ENCODE peak calls at places on chromosomes 6 and 20, in eight cellular contexts. P is HS-5; Z is AG08396; X is EH; S is activated naive CD4-positive, alpha-beta T cell treated with Interleukin-2 at 50 U/mL for 16 hours; F is kidney epithelial cell; D is amniotic stem cell; T is astrocyte of the cerebellum. L is an unnamed sample.

GRCh38 chr6:44074383-44075136 is 52.7 kb downstream of the MRPL14 start:
- DNase-seq in F (no peak), Z (peak), X (peak), S (peak), T (peak), D (no peak), P (no peak), L (no peak)

GRCh38 chr20:9739991-9740390 is 98.9 kb downstream of the PAK5 start:
- DNase-seq in P (no peak), F (no peak), Z (no peak), D (no peak), T (no peak), S (no peak), X (no peak), L (no peak)

GRCh38 chr6:169807699-169808607 is 56.5 kb downstream of the ERMARD start:
- DNase-seq in F (no peak), D (no peak), Z (no peak), P (no peak), T (no peak), X (no peak), S (no peak), L (peak)

GRCh38 chr6:166929534-166930189 is 26.7 kb downstream of the RNASET2 start:
- DNase-seq in S (no peak), Z (no peak), X (no peak), P (no peak), T (no peak), D (no peak), F (no peak), L (peak)

GRCh38 chr6:42263165-42263852 is 45.6 kb upstream of the MRPS10 start:
- DNase-seq in S (no peak), Z (no peak), P (no peak), F (no peak), X (no peak), T (no peak), D (no peak), L (no peak)

GRCh38 chr20:46022411-46023147 is 6.4 kb upstream of the SLC12A5 start:
- DNase-seq in Z (peak), T (no peak), S (peak), X (peak), D (no peak), F (no peak), P (no peak), L (no peak)

GRCh38 chr6:168122521-168122920 is 43.5 kb upstream of the FRMD1 start:
- DNase-seq in X (no peak), P (no peak), D (no peak), F (no peak), Z (no peak), S (no peak), T (no peak), L (no peak)

GRCh38 chr20:9928281-9928737 is 89.4 kb upstream of the PAK5 start:
- DNase-seq in F (no peak), D (no peak), X (no peak), Z (no peak), S (no peak), P (no peak), T (no peak), L (no peak)

GRCh38 chr20:32872266-32872665 is 13.5 kb downstream of the EFCAB8 start:
- DNase-seq in Z (no peak), X (no peak), P (no peak), D (no peak), F (no peak), S (no peak), T (no peak), L (no peak)

GRCh38 chr6:109526905-109527628 is 44.0 kb upstream of the ZBTB24 start:
- DNase-seq in X (peak), S (peak), T (peak), F (peak), Z (peak), P (peak), D (peak), L (no peak)

GRCh38 chr6:6972456-6972855 is 135.3 kb upstream of the RREB1 start:
- DNase-seq in T (peak), S (no peak), X (peak), F (peak), Z (no peak), D (no peak), P (peak), L (no peak)

GRCh38 chr20:47922280-47922675 is 137.0 kb upstream of the SULF2 start:
- DNase-seq in P (no peak), D (no peak), T (no peak), F (no peak), S (no peak), X (peak), Z (no peak), L (no peak)

GRCh38 chr20:19710336-19710721 is 47.7 kb upstream of the RIN2 start:
- DNase-seq in S (no peak), D (no peak), P (no peak), X (peak), Z (no peak), T (peak), F (no peak), L (no peak)

GRCh38 chr6:159984268-159984786 is 15.4 kb downstream of the IGF2R start:
- DNase-seq in Z (no peak), S (no peak), T (no peak), F (no peak), P (no peak), D (no peak), X (peak), L (no peak)

GRCh38 chr6:47132724-47133123 is 90.6 kb upstream of the ADGRF1 start:
- DNase-seq in T (no peak), S (no peak), P (no peak), Z (no peak), F (no peak), D (no peak), X (no peak), L (no peak)

GRCh38 chr6:60695232-60695631 is 1590.8 kb downstream of the KHDRBS2 start:
- DNase-seq in Z (no peak), S (no peak), P (no peak), T (no peak), D (no peak), X (no peak), F (no peak), L (no peak)

GRCh38 chr20:37503256-37503927 is 17.7 kb upstream of the NNAT start:
- DNase-seq in P (no peak), Z (no peak), S (no peak), X (no peak), D (no peak), T (no peak), F (no peak), L (no peak)

GRCh38 chr6:102333736-102334135 is 940.2 kb downstream of the GRIK2 start:
- DNase-seq in D (no peak), P (no peak), Z (no peak), F (no peak), T (no peak), X (no peak), S (no peak), L (no peak)

GRCh38 chr6:110946498-110946897 is 12.0 kb upstream of the GTF3C6 start:
- DNase-seq in P (no peak), Z (no peak), D (no peak), F (no peak), S (no peak), T (no peak), X (peak), L (no peak)

GRCh38 chr6:160106010-160106409 is 15.6 kb upstream of the SLC22A1 start:
- DNase-seq in Z (no peak), F (no peak), S (no peak), X (no peak), T (no peak), D (no peak), P (no peak), L (no peak)

GRCh38 chr20:1327827-1328679 is 886 bp downstream of the SDCBP2 start:
- DNase-seq in D (no peak), S (no peak), F (no peak), Z (no peak), T (no peak), P (no peak), X (no peak), L (peak)

GRCh38 chr6:47922391-47922790 is 140.6 kb downstream of the OPN5 start:
- DNase-seq in Z (no peak), X (no peak), T (peak), P (no peak), D (no peak), S (no peak), F (no peak), L (no peak)

GRCh38 chr20:47854687-47855212 is 69.5 kb upstream of the SULF2 start:
- DNase-seq in P (peak), S (no peak), T (no peak), D (no peak), F (no peak), X (peak), Z (peak), L (no peak)

GRCh38 chr6:111265842-111266241 is 178.5 kb downstream of the SLC16A10 start:
- DNase-seq in S (no peak), Z (peak), P (no peak), D (no peak), X (no peak), F (no peak), T (no peak), L (no peak)

GRCh38 chr6:158825951-158826306 is 6.8 kb upstream of the EZR start:
- DNase-seq in S (no peak), Z (peak), P (no peak), X (peak), T (no peak), D (no peak), F (no peak), L (no peak)

GRCh38 chr20:52230406-52230805 is 38.8 kb upstream of the ZFP64 start:
- DNase-seq in T (no peak), S (no peak), P (peak), X (peak), Z (no peak), F (peak), D (no peak), L (no peak)

GRCh38 chr20:8223096-8223870 is 91.2 kb downstream of the PLCB1 start:
- DNase-seq in X (peak), F (no peak), D (peak), S (no peak), T (peak), Z (peak), P (peak), L (no peak)

GRCh38 chr6:156778615-156779205 is 1.5 kb downstream of the ARID1B start:
- DNase-seq in P (no peak), F (no peak), Z (peak), D (no peak), X (peak), T (no peak), S (peak), L (no peak)

GRCh38 chr20:64160536-64161495 is 3.4 kb upstream of the MYT1 start:
- DNase-seq in X (no peak), F (no peak), P (no peak), S (no peak), Z (no peak), T (no peak), D (no peak), L (no peak)

GRCh38 chr6:130390890-130391289 is 25.1 kb downstream of the TMEM200A start:
- DNase-seq in P (no peak), Z (no peak), F (no peak), D (no peak), T (no peak), X (no peak), S (no peak), L (no peak)

GRCh38 chr6:35047265-35048011 is 93.7 kb downstream of the TCP11 start:
- DNase-seq in S (no peak), P (no peak), T (peak), D (no peak), F (no peak), Z (peak), X (peak), L (no peak)

GRCh38 chr6:81253821-81254220 is 498.7 kb downstream of the TENT5A start:
- DNase-seq in T (no peak), F (no peak), Z (no peak), D (no peak), X (peak), P (no peak), S (no peak), L (no peak)

GRCh38 chr20:60224914-60225313 is 266.7 kb downstream of the CDH26 start:
- DNase-seq in D (peak), S (no peak), T (no peak), Z (no peak), P (no peak), F (no peak), X (peak), L (no peak)

GRCh38 chr6:169251822-169252804 is 1.5 kb downstream of the THBS2 start:
- DNase-seq in D (no peak), T (no peak), F (no peak), P (no peak), X (peak), S (no peak), Z (no peak), L (no peak)

GRCh38 chr6:112372213-112372806 is 25.2 kb downstream of the RFPL4B start:
- DNase-seq in F (no peak), X (peak), Z (peak), T (peak), S (no peak), P (no peak), D (no peak), L (no peak)